ENCODE peak calls at places on chromosomes 1 and 21, in six cellular contexts. U is HepG2, X is upper lobe of left lung, A is K562, H is GM12878, M is A549. T is an unnamed sample.

GRCh38 chr1:66266350-66266749 is 267.6 kb upstream of the SGIP1 start:
- ATAC-seq in U (no peak), X (no peak), A (no peak), H (no peak), M (no peak), T (no peak)

GRCh38 chr21:29436650-29437049 is 137.9 kb downstream of the BACH1 start:
- ATAC-seq in U (no peak), X (no peak), A (no peak), H (no peak), M (no peak), T (no peak)

GRCh38 chr1:247087256-247087655 is 8.6 kb upstream of the ZNF670 start:
- ATAC-seq in U (peak; percentile 10), X (no peak), A (peak; percentile 24), H (no peak), M (no peak), T (no peak)

GRCh38 chr1:240385551-240385950 is 226.4 kb downstream of the GREM2 start:
- ATAC-seq in U (no peak), X (no peak), A (no peak), H (no peak), M (no peak), T (no peak)

GRCh38 chr1:19376428-19377372 is 64.6 kb downstream of the SLC66A1 start:
- ATAC-seq in U (no peak), X (no peak), A (no peak), H (no peak), M (no peak), T (no peak)

GRCh38 chr1:8010080-8010664 is 15.9 kb downstream of the ERRFI1 start:
- ATAC-seq in U (peak; percentile 18), X (no peak), A (peak; percentile 30), H (no peak), M (peak; percentile 27), T (no peak)

GRCh38 chr1:15833069-15833679 is 14.3 kb upstream of the SPEN start:
- ATAC-seq in U (no peak), X (no peak), A (peak; percentile 32), H (no peak), M (no peak), T (no peak)

GRCh38 chr1:227921461-227922185 is 26.1 kb downstream of the WNT9A start:
- ATAC-seq in U (no peak), X (no peak), A (no peak), H (no peak), M (no peak), T (no peak)

GRCh38 chr1:160623860-160624259 is 23.0 kb downstream of the SLAMF1 start:
- ATAC-seq in U (no peak), X (no peak), A (no peak), H (peak; percentile 35), M (no peak), T (no peak)

GRCh38 chr1:1430114-1430982 is 5.1 kb upstream of the VWA1 start:
- ATAC-seq in U (peak; percentile 3), X (peak; percentile 36), A (no peak), H (no peak), M (peak; percentile 30), T (peak; percentile 62)

GRCh38 chr1:9180077-9180819 is 51.3 kb upstream of the GPR157 start:
- ATAC-seq in U (peak; percentile 36), X (no peak), A (no peak), H (no peak), M (no peak), T (no peak)

GRCh38 chr1:37438037-37438970 is 36.1 kb upstream of the ZC3H12A start:
- ATAC-seq in U (no peak), X (no peak), A (no peak), H (no peak), M (no peak), T (no peak)

GRCh38 chr1:219350172-219350571 is 176.5 kb downstream of the LYPLAL1 start:
- ATAC-seq in U (no peak), X (no peak), A (no peak), H (no peak), M (no peak), T (no peak)

GRCh38 chr1:6145864-6146410 is 34.2 kb downstream of the CHD5 start:
- ATAC-seq in U (no peak), X (no peak), A (no peak), H (no peak), M (no peak), T (no peak)

GRCh38 chr1:33008051-33008914 is 28.4 kb downstream of the AK2 start:
- ATAC-seq in U (no peak), X (peak; percentile 91), A (no peak), H (no peak), M (no peak), T (no peak)

GRCh38 chr1:231818342-231818741 is 191.8 kb downstream of the DISC1 start:
- ATAC-seq in U (no peak), X (no peak), A (no peak), H (no peak), M (no peak), T (peak; percentile 94)

GRCh38 chr1:116916002-116916401 is 6.3 kb downstream of the PTGFRN start:
- ATAC-seq in U (no peak), X (no peak), A (no peak), H (no peak), M (no peak), T (no peak)

GRCh38 chr1:116914667-116915066 is 5.0 kb downstream of the PTGFRN start:
- ATAC-seq in U (no peak), X (no peak), A (no peak), H (no peak), M (no peak), T (no peak)

GRCh38 chr1:116916533-116917460 is 7.1 kb downstream of the PTGFRN start:
- ATAC-seq in U (peak; percentile 88), X (peak; percentile 47), A (peak; percentile 7), H (no peak), M (no peak), T (peak; percentile 54)

GRCh38 chr1:116913941-116914340 is 4.2 kb downstream of the PTGFRN start:
- ATAC-seq in U (no peak), X (no peak), A (no peak), H (no peak), M (no peak), T (no peak)

DNA sequence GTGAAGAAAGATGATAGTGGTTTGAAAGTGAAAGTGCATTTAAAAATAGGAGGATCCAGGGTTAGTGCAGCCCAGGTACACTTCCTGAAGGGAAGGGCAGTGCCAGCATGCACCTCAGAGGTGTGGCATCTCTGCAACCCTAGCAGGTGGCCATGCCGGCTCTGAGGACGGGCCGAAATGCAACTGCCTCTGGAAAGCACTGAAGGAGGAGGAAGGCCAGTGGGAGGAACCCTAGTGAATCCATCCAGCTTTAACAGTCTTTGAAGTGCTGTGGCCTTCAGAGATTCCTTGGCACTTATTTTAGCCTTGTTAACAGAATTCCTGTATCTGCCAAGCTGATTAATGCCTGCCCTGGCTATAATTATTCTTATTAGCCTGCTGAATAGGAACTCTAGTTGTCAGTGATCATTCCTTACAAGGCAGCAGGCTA is 5.5 kb downstream of the PTGFRN start:
- ATAC-seq in U (no peak), X (no peak), A (no peak), H (no peak), M (no peak), T (peak; percentile 35)
- TF ChIP-seq EP300 in U (no peak), X (no peak), A (no peak), H (no peak), M (no peak), T (no peak)

GRCh38 chr1:58905628-58906256 is 121.9 kb upstream of the JUN start:
- ATAC-seq in U (no peak), X (no peak), A (no peak), H (no peak), M (no peak), T (no peak)

GRCh38 chr1:58902830-58903229 is 119.0 kb upstream of the JUN start:
- ATAC-seq in U (no peak), X (no peak), A (no peak), H (no peak), M (no peak), T (no peak)

GRCh38 chr1:58905126-58905490 is 121.3 kb upstream of the JUN start:
- ATAC-seq in U (no peak), X (no peak), A (no peak), H (no peak), M (no peak), T (no peak)

GRCh38 chr1:58904299-58905125 is 120.7 kb upstream of the JUN start:
- ATAC-seq in U (no peak), X (no peak), A (no peak), H (no peak), M (no peak), T (no peak)

GRCh38 chr1:58903450-58904298 is 119.8 kb upstream of the JUN start:
- ATAC-seq in U (peak; percentile 84), X (peak; percentile 96), A (peak; percentile 59), H (peak; percentile 96), M (peak; percentile 95), T (peak; percentile 97)
- TF ChIP-seq EP300 in U (peak; percentile 2), X (no peak), A (no peak), H (no peak), M (no peak), T (peak; percentile 37)

GRCh38 chr1:229757226-229757625 is 131.2 kb downstream of the URB2 start:
- ATAC-seq in U (no peak), X (no peak), A (no peak), H (no peak), M (no peak), T (no peak)

GRCh38 chr1:229758101-229759036 is 132.3 kb downstream of the URB2 start:
- ATAC-seq in U (no peak), X (no peak), A (no peak), H (no peak), M (no peak), T (no peak)

GRCh38 chr1:229768232-229768631 is 142.2 kb downstream of the URB2 start:
- ATAC-seq in U (no peak), X (no peak), A (no peak), H (no peak), M (no peak), T (no peak)

GRCh38 chr1:229759037-229759435 is 133.0 kb downstream of the URB2 start:
- ATAC-seq in U (no peak), X (no peak), A (no peak), H (no peak), M (no peak), T (no peak)

GRCh38 chr1:229762891-229763290 is 136.8 kb downstream of the URB2 start:
- ATAC-seq in U (no peak), X (no peak), A (no peak), H (no peak), M (no peak), T (no peak)
- TF ChIP-seq EP300 in U (no peak), X (no peak), A (no peak), H (no peak), M (no peak), T (no peak)

DNA sequence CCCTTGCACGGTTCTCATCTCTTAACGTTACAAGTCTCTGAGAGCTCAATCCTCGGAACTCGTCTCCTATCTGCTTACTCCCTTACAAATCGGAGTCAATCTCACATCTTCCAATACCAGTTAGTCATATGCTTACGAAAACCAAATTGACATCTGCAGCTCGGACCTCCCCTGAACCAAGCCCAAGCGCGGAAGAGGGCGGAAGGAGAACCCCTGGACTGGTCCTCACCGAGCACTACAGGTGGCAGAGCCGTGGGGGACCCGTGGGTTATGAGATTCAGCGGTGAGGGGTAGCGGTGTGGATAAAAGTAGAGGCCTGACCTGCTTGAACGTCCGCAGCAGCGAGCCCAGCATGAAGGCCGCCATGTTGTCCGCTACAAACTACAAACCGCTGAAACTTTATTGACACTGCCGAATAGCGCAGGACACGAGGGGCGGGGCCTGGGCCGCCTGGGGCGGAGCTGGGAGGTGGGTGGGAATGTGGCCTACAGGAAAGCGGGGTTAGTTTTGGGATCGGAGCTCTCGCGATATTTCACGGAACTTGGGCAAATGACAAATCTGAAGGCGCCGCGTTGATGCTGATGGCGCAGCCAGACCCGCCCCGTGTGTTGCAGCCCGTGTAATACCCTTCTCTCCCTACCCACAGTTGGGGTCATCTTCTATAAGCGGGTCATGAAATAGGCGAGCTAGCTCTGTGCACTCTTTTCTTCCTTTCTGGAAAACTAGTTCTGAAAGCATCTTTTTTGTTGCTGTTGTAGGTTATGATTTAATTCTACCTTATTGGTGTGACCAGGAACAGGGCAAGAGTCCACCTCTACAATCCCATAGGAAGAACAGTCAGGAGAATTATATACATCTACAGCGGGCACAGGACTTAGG is at the start of gene MRPS14:
- ATAC-seq in U (peak; percentile 97), X (peak; percentile 100), A (peak; percentile 97), H (peak; percentile 98), M (peak; percentile 96), T (peak; percentile 98)
- TF ChIP-seq EP300 in U (no peak), X (no peak), A (no peak), H (no peak), M (no peak), T (no peak)

T was measured in gastroesophageal sphincter.